ENCODE peak calls at places on chromosomes 5 and 9, in ten cellular contexts. One of them, this sample, is unnamed.

GRCh38 chr5:109005611-109006010 is 257.9 kb downstream of the FER start:
- DNase-seq in tibial nerve: no peak
- DNase-seq in PC-3: peak
- DNase-seq in stimulated activated CD4-positive, alpha-beta T cell treated with anti-CD3 and anti-CD28 coated beads, TNF-alpha, amount 100 ng/mL, for 4 hours: no peak
- DNase-seq in GM04504: no peak
- DNase-seq in KBM-7: no peak
- DNase-seq in Peyer's patch: no peak
- DNase-seq in right atrium auricular region: no peak
- DNase-seq in activated T-helper 2 cell treated with anti-CD3 and anti-CD28 coated beads, Interferon-gamma antibody, Interleukin-2, Interleukin-4, amounts not matched to agents 10 μg/mL and 5 μg/mL and 100 μg/mL, durations not matched to agents 14 hours and 24 hours and 36 hours: no peak
- DNase-seq in HT-29: no peak
- DNase-seq in this sample: no peak

GRCh38 chr5:173786296-173787187 is 101.6 kb upstream of the CPEB4 start:
- DNase-seq in GM04504: no peak
- DNase-seq in PC-3: no peak
- DNase-seq in tibial nerve: no peak
- DNase-seq in activated T-helper 2 cell treated with anti-CD3 and anti-CD28 coated beads, Interferon-gamma antibody, Interleukin-2, Interleukin-4, amounts not matched to agents 10 μg/mL and 5 μg/mL and 100 μg/mL, durations not matched to agents 14 hours and 24 hours and 36 hours: no peak
- DNase-seq in KBM-7: no peak
- DNase-seq in stimulated activated CD4-positive, alpha-beta T cell treated with anti-CD3 and anti-CD28 coated beads, TNF-alpha, amount 100 ng/mL, for 4 hours: no peak
- DNase-seq in HT-29: no peak
- DNase-seq in Peyer's patch: peak
- DNase-seq in right atrium auricular region: no peak
- DNase-seq in this sample: no peak

GRCh38 chr5:65967288-65968066 is 41.1 kb downstream of the ERBIN start:
- DNase-seq in stimulated activated CD4-positive, alpha-beta T cell treated with anti-CD3 and anti-CD28 coated beads, TNF-alpha, amount 100 ng/mL, for 4 hours: no peak
- DNase-seq in right atrium auricular region: no peak
- DNase-seq in activated T-helper 2 cell treated with anti-CD3 and anti-CD28 coated beads, Interferon-gamma antibody, Interleukin-2, Interleukin-4, amounts not matched to agents 10 μg/mL and 5 μg/mL and 100 μg/mL, durations not matched to agents 14 hours and 24 hours and 36 hours: no peak
- DNase-seq in KBM-7: no peak
- DNase-seq in GM04504: no peak
- DNase-seq in PC-3: no peak
- DNase-seq in HT-29: no peak
- DNase-seq in Peyer's patch: no peak
- DNase-seq in tibial nerve: no peak
- DNase-seq in this sample: no peak

GRCh38 chr5:69295088-69295754 is 37.4 kb downstream of the CCDC125 start:
- DNase-seq in right atrium auricular region: no peak
- DNase-seq in GM04504: peak
- DNase-seq in tibial nerve: no peak
- DNase-seq in PC-3: peak
- DNase-seq in KBM-7: no peak
- DNase-seq in activated T-helper 2 cell treated with anti-CD3 and anti-CD28 coated beads, Interferon-gamma antibody, Interleukin-2, Interleukin-4, amounts not matched to agents 10 μg/mL and 5 μg/mL and 100 μg/mL, durations not matched to agents 14 hours and 24 hours and 36 hours: no peak
- DNase-seq in stimulated activated CD4-positive, alpha-beta T cell treated with anti-CD3 and anti-CD28 coated beads, TNF-alpha, amount 100 ng/mL, for 4 hours: no peak
- DNase-seq in Peyer's patch: no peak
- DNase-seq in HT-29: no peak
- DNase-seq in this sample: no peak

GRCh38 chr5:91101777-91102379 is 281.2 kb downstream of the ARRDC3 start:
- DNase-seq in stimulated activated CD4-positive, alpha-beta T cell treated with anti-CD3 and anti-CD28 coated beads, TNF-alpha, amount 100 ng/mL, for 4 hours: peak
- DNase-seq in tibial nerve: peak
- DNase-seq in KBM-7: peak
- DNase-seq in PC-3: peak
- DNase-seq in GM04504: peak
- DNase-seq in HT-29: peak
- DNase-seq in activated T-helper 2 cell treated with anti-CD3 and anti-CD28 coated beads, Interferon-gamma antibody, Interleukin-2, Interleukin-4, amounts not matched to agents 10 μg/mL and 5 μg/mL and 100 μg/mL, durations not matched to agents 14 hours and 24 hours and 36 hours: peak
- DNase-seq in right atrium auricular region: peak
- DNase-seq in Peyer's patch: peak
- DNase-seq in this sample: peak

GRCh38 chr5:125554355-125554754 is 807.9 kb upstream of the ZNF608 start:
- DNase-seq in Peyer's patch: no peak
- DNase-seq in tibial nerve: no peak
- DNase-seq in PC-3: no peak
- DNase-seq in GM04504: no peak
- DNase-seq in HT-29: no peak
- DNase-seq in stimulated activated CD4-positive, alpha-beta T cell treated with anti-CD3 and anti-CD28 coated beads, TNF-alpha, amount 100 ng/mL, for 4 hours: no peak
- DNase-seq in right atrium auricular region: no peak
- DNase-seq in activated T-helper 2 cell treated with anti-CD3 and anti-CD28 coated beads, Interferon-gamma antibody, Interleukin-2, Interleukin-4, amounts not matched to agents 10 μg/mL and 5 μg/mL and 100 μg/mL, durations not matched to agents 14 hours and 24 hours and 36 hours: no peak
- DNase-seq in KBM-7: no peak
- DNase-seq in this sample: no peak

GRCh38 chr9:114247086-114247485 is 75.8 kb upstream of the ORM1 start:
- DNase-seq in stimulated activated CD4-positive, alpha-beta T cell treated with anti-CD3 and anti-CD28 coated beads, TNF-alpha, amount 100 ng/mL, for 4 hours: no peak
- DNase-seq in PC-3: no peak
- DNase-seq in right atrium auricular region: no peak
- DNase-seq in Peyer's patch: no peak
- DNase-seq in HT-29: no peak
- DNase-seq in GM04504: no peak
- DNase-seq in activated T-helper 2 cell treated with anti-CD3 and anti-CD28 coated beads, Interferon-gamma antibody, Interleukin-2, Interleukin-4, amounts not matched to agents 10 μg/mL and 5 μg/mL and 100 μg/mL, durations not matched to agents 14 hours and 24 hours and 36 hours: no peak
- DNase-seq in tibial nerve: no peak
- DNase-seq in KBM-7: no peak
- DNase-seq in this sample: no peak

GRCh38 chr5:176863765-176864098 is 35.4 kb downstream of the HK3 start:
- DNase-seq in activated T-helper 2 cell treated with anti-CD3 and anti-CD28 coated beads, Interferon-gamma antibody, Interleukin-2, Interleukin-4, amounts not matched to agents 10 μg/mL and 5 μg/mL and 100 μg/mL, durations not matched to agents 14 hours and 24 hours and 36 hours: no peak
- DNase-seq in Peyer's patch: no peak
- DNase-seq in right atrium auricular region: no peak
- DNase-seq in tibial nerve: no peak
- DNase-seq in GM04504: no peak
- DNase-seq in KBM-7: no peak
- DNase-seq in stimulated activated CD4-positive, alpha-beta T cell treated with anti-CD3 and anti-CD28 coated beads, TNF-alpha, amount 100 ng/mL, for 4 hours: no peak
- DNase-seq in HT-29: no peak
- DNase-seq in PC-3: no peak
- DNase-seq in this sample: no peak

GRCh38 chr5:68778467-68778866 is 315.3 kb upstream of the SLC30A5 start:
- DNase-seq in activated T-helper 2 cell treated with anti-CD3 and anti-CD28 coated beads, Interferon-gamma antibody, Interleukin-2, Interleukin-4, amounts not matched to agents 10 μg/mL and 5 μg/mL and 100 μg/mL, durations not matched to agents 14 hours and 24 hours and 36 hours: no peak
- DNase-seq in HT-29: no peak
- DNase-seq in KBM-7: no peak
- DNase-seq in GM04504: no peak
- DNase-seq in Peyer's patch: no peak
- DNase-seq in right atrium auricular region: no peak
- DNase-seq in stimulated activated CD4-positive, alpha-beta T cell treated with anti-CD3 and anti-CD28 coated beads, TNF-alpha, amount 100 ng/mL, for 4 hours: no peak
- DNase-seq in tibial nerve: no peak
- DNase-seq in PC-3: peak
- DNase-seq in this sample: peak